ENCODE peak calls at places on chromosomes 6 and 20, in eight cellular contexts. One of them, this sample, is unnamed.

GRCh38 chr20:62824476-62825287 is 7.8 kb downstream of the COL9A3 start:
- DNase-seq in fibroblast of pulmonary artery: peak
- DNase-seq in H1: peak
- DNase-seq in GM12865: peak
- DNase-seq in astrocyte of the spinal cord: peak
- DNase-seq in small intestine: peak
- DNase-seq in psoas muscle: no peak
- DNase-seq in lung: no peak
- DNase-seq in this sample: peak

GRCh38 chr6:96391776-96392175 is 129.8 kb upstream of the UFL1 start:
- DNase-seq in fibroblast of pulmonary artery: no peak
- DNase-seq in H1: peak
- DNase-seq in GM12865: peak
- DNase-seq in astrocyte of the spinal cord: peak
- DNase-seq in small intestine: peak
- DNase-seq in psoas muscle: no peak
- DNase-seq in lung: no peak
- DNase-seq in this sample: no peak

GRCh38 chr6:156021746-156022396 is 566.2 kb upstream of the NOX3 start:
- DNase-seq in fibroblast of pulmonary artery: peak
- DNase-seq in H1: no peak
- DNase-seq in GM12865: no peak
- DNase-seq in astrocyte of the spinal cord: peak
- DNase-seq in small intestine: no peak
- DNase-seq in psoas muscle: no peak
- DNase-seq in lung: no peak
- DNase-seq in this sample: no peak

GRCh38 chr20:25081065-25081729 is 744 bp downstream of the VSX1 start:
- DNase-seq in fibroblast of pulmonary artery: peak
- DNase-seq in H1: peak
- DNase-seq in GM12865: no peak
- DNase-seq in astrocyte of the spinal cord: no peak
- DNase-seq in small intestine: no peak
- DNase-seq in psoas muscle: no peak
- DNase-seq in lung: no peak
- DNase-seq in this sample: no peak

GRCh38 chr20:101975-102374 is 14.5 kb downstream of the DEFB125 start:
- DNase-seq in fibroblast of pulmonary artery: no peak
- DNase-seq in H1: no peak
- DNase-seq in GM12865: no peak
- DNase-seq in astrocyte of the spinal cord: no peak
- DNase-seq in small intestine: no peak
- DNase-seq in psoas muscle: no peak
- DNase-seq in lung: no peak
- DNase-seq in this sample: no peak

GRCh38 chr20:58048096-58048702 is 180.3 kb downstream of the ANKRD60 start:
- DNase-seq in fibroblast of pulmonary artery: peak
- DNase-seq in H1: peak
- DNase-seq in GM12865: peak
- DNase-seq in astrocyte of the spinal cord: peak
- DNase-seq in small intestine: peak
- DNase-seq in psoas muscle: no peak
- DNase-seq in lung: peak
- DNase-seq in this sample: peak

GRCh38 chr20:51357543-51357942 is 185.0 kb downstream of the NFATC2 start:
- DNase-seq in fibroblast of pulmonary artery: no peak
- DNase-seq in H1: no peak
- DNase-seq in GM12865: no peak
- DNase-seq in astrocyte of the spinal cord: no peak
- DNase-seq in small intestine: no peak
- DNase-seq in psoas muscle: no peak
- DNase-seq in lung: no peak
- DNase-seq in this sample: no peak

GRCh38 chr6:21924002-21924401 is 330.5 kb downstream of the SOX4 start:
- DNase-seq in fibroblast of pulmonary artery: no peak
- DNase-seq in H1: no peak
- DNase-seq in GM12865: no peak
- DNase-seq in astrocyte of the spinal cord: no peak
- DNase-seq in small intestine: no peak
- DNase-seq in psoas muscle: no peak
- DNase-seq in lung: no peak
- DNase-seq in this sample: no peak

GRCh38 chr20:47543006-47543431 is 41.3 kb downstream of the NCOA3 start:
- DNase-seq in fibroblast of pulmonary artery: no peak
- DNase-seq in H1: no peak
- DNase-seq in GM12865: peak
- DNase-seq in astrocyte of the spinal cord: peak
- DNase-seq in small intestine: no peak
- DNase-seq in psoas muscle: no peak
- DNase-seq in lung: no peak
- DNase-seq in this sample: no peak

GRCh38 chr6:147406783-147407182 is 101.7 kb upstream of the SAMD5 start:
- DNase-seq in fibroblast of pulmonary artery: no peak
- DNase-seq in H1: no peak
- DNase-seq in GM12865: no peak
- DNase-seq in astrocyte of the spinal cord: no peak
- DNase-seq in small intestine: no peak
- DNase-seq in psoas muscle: no peak
- DNase-seq in lung: no peak
- DNase-seq in this sample: no peak

GRCh38 chr6:16392010-16392409 is 153.6 kb downstream of the GMPR start:
- DNase-seq in fibroblast of pulmonary artery: peak
- DNase-seq in H1: no peak
- DNase-seq in GM12865: no peak
- DNase-seq in astrocyte of the spinal cord: no peak
- DNase-seq in small intestine: no peak
- DNase-seq in psoas muscle: no peak
- DNase-seq in lung: no peak
- DNase-seq in this sample: no peak

GRCh38 chr20:48722737-48723191 is 105.0 kb downstream of the PREX1 start:
- DNase-seq in fibroblast of pulmonary artery: peak
- DNase-seq in H1: no peak
- DNase-seq in GM12865: peak
- DNase-seq in astrocyte of the spinal cord: peak
- DNase-seq in small intestine: no peak
- DNase-seq in psoas muscle: no peak
- DNase-seq in lung: no peak
- DNase-seq in this sample: peak

GRCh38 chr6:150787429-150787828 is 78.1 kb upstream of the MTHFD1L start:
- DNase-seq in fibroblast of pulmonary artery: no peak
- DNase-seq in H1: no peak
- DNase-seq in GM12865: no peak
- DNase-seq in astrocyte of the spinal cord: no peak
- DNase-seq in small intestine: no peak
- DNase-seq in psoas muscle: no peak
- DNase-seq in lung: no peak
- DNase-seq in this sample: no peak

GRCh38 chr6:150783818-150784217 is 81.7 kb upstream of the MTHFD1L start:
- DNase-seq in fibroblast of pulmonary artery: no peak
- DNase-seq in H1: no peak
- DNase-seq in GM12865: no peak
- DNase-seq in astrocyte of the spinal cord: no peak
- DNase-seq in small intestine: no peak
- DNase-seq in psoas muscle: no peak
- DNase-seq in lung: no peak
- DNase-seq in this sample: no peak

DNA sequence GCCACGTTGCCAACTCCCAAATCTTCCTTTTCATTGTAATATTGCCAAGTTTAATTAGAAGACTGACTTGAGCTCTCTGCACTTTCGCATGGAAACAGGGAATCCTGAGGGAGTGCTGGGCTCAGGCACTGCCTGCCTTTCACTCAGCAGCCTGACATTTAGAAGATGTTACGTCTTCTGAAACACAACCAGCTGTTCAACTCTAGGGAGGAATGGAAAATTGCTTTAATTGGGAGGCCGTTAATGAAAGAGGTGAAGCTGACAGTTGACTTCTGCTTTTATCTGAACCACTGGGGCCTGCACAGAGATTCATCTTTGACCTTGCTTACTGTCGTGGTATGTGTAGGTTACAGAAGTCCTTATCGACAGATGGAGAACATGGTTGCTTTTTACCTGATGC is 77.4 kb upstream of the MTHFD1L start:
- DNase-seq in fibroblast of pulmonary artery: no peak
- DNase-seq in H1: no peak
- DNase-seq in GM12865: no peak
- DNase-seq in astrocyte of the spinal cord: no peak
- DNase-seq in small intestine: no peak
- DNase-seq in psoas muscle: no peak
- DNase-seq in lung: no peak
- DNase-seq in this sample: no peak
- H3K4me3 ChIP-seq in fibroblast of pulmonary artery: no peak
- H3K4me3 ChIP-seq in H1: no peak
- H3K4me3 ChIP-seq in GM12865: no peak
- H3K4me3 ChIP-seq in astrocyte of the spinal cord: no peak
- H3K4me3 ChIP-seq in small intestine: no peak
- H3K4me3 ChIP-seq in psoas muscle: no peak
- H3K4me3 ChIP-seq in lung: no peak
- H3K4me3 ChIP-seq in this sample: no peak

DNA sequence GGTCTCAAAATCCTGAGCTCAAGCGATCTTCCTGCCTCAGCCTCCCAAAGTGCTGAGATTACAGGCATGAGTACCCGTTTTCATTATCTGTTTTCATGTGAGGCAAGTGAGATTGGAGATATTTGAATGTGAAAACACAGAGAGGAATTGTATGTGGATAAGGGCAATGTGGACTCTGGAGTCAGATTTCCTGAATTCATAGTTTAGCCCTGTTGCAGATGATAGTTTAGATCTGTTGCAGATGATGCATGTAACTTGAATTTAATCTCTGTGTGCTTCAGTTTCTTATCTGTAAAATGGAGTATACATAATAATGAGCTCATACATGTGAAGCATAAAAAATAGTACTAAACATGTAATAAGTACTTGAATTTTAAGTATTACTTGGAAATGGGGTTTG is 3.7 kb downstream of the SMPDL3A start:
- DNase-seq in fibroblast of pulmonary artery: no peak
- DNase-seq in H1: no peak
- DNase-seq in GM12865: no peak
- DNase-seq in astrocyte of the spinal cord: no peak
- DNase-seq in small intestine: peak
- DNase-seq in psoas muscle: no peak
- DNase-seq in lung: no peak
- DNase-seq in this sample: no peak
- H3K4me3 ChIP-seq in fibroblast of pulmonary artery: no peak
- H3K4me3 ChIP-seq in H1: no peak
- H3K4me3 ChIP-seq in GM12865: no peak
- H3K4me3 ChIP-seq in astrocyte of the spinal cord: no peak
- H3K4me3 ChIP-seq in small intestine: no peak
- H3K4me3 ChIP-seq in psoas muscle: no peak
- H3K4me3 ChIP-seq in lung: no peak
- H3K4me3 ChIP-seq in this sample: no peak

DNA sequence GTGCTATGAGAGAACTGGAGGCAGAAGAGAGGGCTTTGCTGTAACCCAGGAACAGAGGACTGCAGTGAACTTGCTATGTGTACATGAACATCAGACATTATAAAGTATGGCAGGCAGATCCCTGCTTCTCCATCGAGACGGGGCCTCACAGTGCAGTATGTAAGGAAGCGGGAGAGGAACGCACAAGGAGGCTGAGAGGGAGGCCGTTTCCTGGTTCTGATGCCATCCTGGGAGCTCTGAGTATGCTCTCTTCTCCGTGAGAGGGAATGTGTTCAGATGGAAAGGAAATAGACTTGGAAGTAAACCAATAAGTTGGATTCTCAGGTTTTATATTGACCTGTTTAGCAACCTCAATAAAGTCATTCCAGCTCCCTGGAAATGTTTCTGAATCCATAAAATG is 101.8 kb downstream of the ALDH8A1 start:
- DNase-seq in fibroblast of pulmonary artery: no peak
- DNase-seq in H1: no peak
- DNase-seq in GM12865: no peak
- DNase-seq in astrocyte of the spinal cord: no peak
- DNase-seq in small intestine: no peak
- DNase-seq in psoas muscle: no peak
- DNase-seq in lung: no peak
- DNase-seq in this sample: no peak
- H3K4me3 ChIP-seq in fibroblast of pulmonary artery: no peak
- H3K4me3 ChIP-seq in H1: no peak
- H3K4me3 ChIP-seq in GM12865: no peak
- H3K4me3 ChIP-seq in astrocyte of the spinal cord: no peak
- H3K4me3 ChIP-seq in small intestine: no peak
- H3K4me3 ChIP-seq in psoas muscle: no peak
- H3K4me3 ChIP-seq in lung: no peak
- H3K4me3 ChIP-seq in this sample: no peak

GRCh38 chr6:158561247-158561884 is 1.5 kb downstream of the TMEM181 start:
- DNase-seq in fibroblast of pulmonary artery: no peak
- DNase-seq in H1: no peak
- DNase-seq in GM12865: no peak
- DNase-seq in astrocyte of the spinal cord: no peak
- DNase-seq in small intestine: no peak
- DNase-seq in psoas muscle: no peak
- DNase-seq in lung: no peak
- DNase-seq in this sample: no peak

GRCh38 chr6:158559338-158559894 is 475 bp upstream of the TMEM181 start:
- DNase-seq in fibroblast of pulmonary artery: no peak
- DNase-seq in H1: no peak
- DNase-seq in GM12865: no peak
- DNase-seq in astrocyte of the spinal cord: no peak
- DNase-seq in small intestine: no peak
- DNase-seq in psoas muscle: no peak
- DNase-seq in lung: no peak
- DNase-seq in this sample: no peak

GRCh38 chr6:158559895-158560786 is at the start of gene TMEM181:
- DNase-seq in fibroblast of pulmonary artery: peak
- DNase-seq in H1: peak
- DNase-seq in GM12865: peak
- DNase-seq in astrocyte of the spinal cord: peak
- DNase-seq in small intestine: peak
- DNase-seq in psoas muscle: peak
- DNase-seq in lung: peak
- DNase-seq in this sample: peak

GRCh38 chr6:158560787-158561246 is 926 bp downstream of the TMEM181 start:
- DNase-seq in fibroblast of pulmonary artery: no peak
- DNase-seq in H1: no peak
- DNase-seq in GM12865: no peak
- DNase-seq in astrocyte of the spinal cord: no peak
- DNase-seq in small intestine: peak
- DNase-seq in psoas muscle: no peak
- DNase-seq in lung: no peak
- DNase-seq in this sample: no peak

GRCh38 chr6:158561938-158562337 is 2.0 kb downstream of the TMEM181 start:
- DNase-seq in fibroblast of pulmonary artery: no peak
- DNase-seq in H1: no peak
- DNase-seq in GM12865: no peak
- DNase-seq in astrocyte of the spinal cord: no peak
- DNase-seq in small intestine: no peak
- DNase-seq in psoas muscle: no peak
- DNase-seq in lung: no peak
- DNase-seq in this sample: no peak
- H3K4me3 ChIP-seq in fibroblast of pulmonary artery: peak
- H3K4me3 ChIP-seq in H1: no peak
- H3K4me3 ChIP-seq in GM12865: no peak
- H3K4me3 ChIP-seq in astrocyte of the spinal cord: no peak
- H3K4me3 ChIP-seq in small intestine: no peak
- H3K4me3 ChIP-seq in psoas muscle: no peak
- H3K4me3 ChIP-seq in lung: no peak
- H3K4me3 ChIP-seq in this sample: peak

This sample was measured in HepG2.